ENCODE peak calls at places on chromosomes 3 and 15, in six cellular contexts. M is naive thymus-derived CD4-positive, alpha-beta T cell; R is stomach; T is ovary; H is mucosa of descending colon; Z is OCI-LY7. G is an unnamed sample.

GRCh38 chr3:155362808-155363689 is 69.6 kb upstream of the STRIT1 start:
- DNase-seq in T (no peak), M (no peak), Z (no peak), R (no peak), H (no peak), G (peak)

GRCh38 chr15:93477721-93478120 is 388.7 kb upstream of the RGMA start:
- DNase-seq in Z (no peak), M (no peak), R (no peak), T (no peak), H (no peak), G (no peak)

GRCh38 chr15:42736178-42736792 is 643 bp downstream of the CDAN1 start:
- DNase-seq in R (no peak), M (no peak), H (no peak), Z (peak), T (peak), G (no peak)

GRCh38 chr3:194134231-194134756 is 1.7 kb upstream of the HES1 start:
- DNase-seq in M (no peak), R (peak), Z (peak), T (no peak), H (peak), G (no peak)

GRCh38 chr3:42366550-42366949 is 43.9 kb downstream of the LYZL4 start:
- DNase-seq in Z (no peak), M (no peak), T (no peak), R (no peak), H (no peak), G (no peak)

GRCh38 chr3:155352900-155353490 is 59.5 kb upstream of the STRIT1 start:
- DNase-seq in T (no peak), H (no peak), R (no peak), M (no peak), Z (peak), G (peak)

GRCh38 chr3:99875573-99875924 is 57.9 kb downstream of the CMSS1 start:
- DNase-seq in Z (no peak), T (no peak), M (no peak), R (no peak), H (peak), G (no peak)

GRCh38 chr3:41148446-41148845 is 50.9 kb upstream of the CTNNB1 start:
- DNase-seq in T (no peak), M (no peak), Z (no peak), H (no peak), R (no peak), G (no peak)

GRCh38 chr15:92883643-92884458 is 16.3 kb upstream of the CHD2 start:
- DNase-seq in T (no peak), M (peak), Z (peak), R (no peak), H (no peak), G (no peak)

GRCh38 chr3:188338081-188338480 is 184.1 kb downstream of the LPP start:
- DNase-seq in R (no peak), H (no peak), T (no peak), Z (no peak), M (no peak), G (no peak)

GRCh38 chr3:158727499-158728377 is 4.5 kb downstream of the RARRES1 start:
- DNase-seq in Z (peak), T (peak), R (peak), H (peak), M (peak), G (peak)

GRCh38 chr3:108391917-108392585 is 95.7 kb downstream of the HHLA2 start:
- DNase-seq in M (no peak), R (no peak), T (no peak), H (no peak), Z (no peak), G (no peak)

GRCh38 chr3:128283429-128283828 is 130.1 kb downstream of the EEFSEC start:
- DNase-seq in Z (no peak), T (no peak), H (no peak), R (no peak), M (no peak), G (no peak)

GRCh38 chr15:50883903-50884302 is 24.6 kb upstream of the AP4E1 start:
- DNase-seq in H (no peak), Z (peak), T (no peak), M (no peak), R (no peak), G (no peak)

GRCh38 chr3:147760998-147761397 is 351.8 kb downstream of the ZIC1 start:
- DNase-seq in T (no peak), H (no peak), Z (no peak), R (no peak), M (no peak), G (no peak)

GRCh38 chr3:182045721-182046120 is 334.0 kb downstream of the SOX2 start:
- DNase-seq in M (no peak), R (no peak), Z (no peak), T (no peak), H (no peak), G (no peak)

GRCh38 chr3:134449277-134449676 is 36.5 kb downstream of the ANAPC13 start:
- DNase-seq in M (no peak), T (peak), H (peak), Z (peak), R (peak), G (no peak)

GRCh38 chr3:186442162-186442561 is 80.1 kb upstream of the DGKG start:
- DNase-seq in M (no peak), H (no peak), T (no peak), Z (no peak), R (peak), G (no peak)

GRCh38 chr3:144586382-144586781 is 614.8 kb downstream of the DIPK2A start:
- DNase-seq in R (no peak), Z (no peak), T (no peak), H (no peak), M (no peak), G (no peak)

GRCh38 chr3:179038216-179038898 is 33.3 kb downstream of the ZMAT3 start:
- DNase-seq in M (no peak), Z (no peak), H (no peak), T (no peak), R (no peak), G (no peak)

GRCh38 chr3:179035232-179035631 is 36.4 kb downstream of the ZMAT3 start:
- DNase-seq in R (no peak), Z (no peak), M (no peak), T (no peak), H (no peak), G (no peak)

GRCh38 chr3:179036226-179036625 is 35.4 kb downstream of the ZMAT3 start:
- DNase-seq in M (no peak), H (no peak), T (no peak), R (no peak), Z (no peak), G (no peak)

GRCh38 chr3:179036626-179037300 is 34.8 kb downstream of the ZMAT3 start:
- DNase-seq in T (no peak), R (no peak), H (no peak), M (no peak), Z (no peak), G (no peak)

DNA sequence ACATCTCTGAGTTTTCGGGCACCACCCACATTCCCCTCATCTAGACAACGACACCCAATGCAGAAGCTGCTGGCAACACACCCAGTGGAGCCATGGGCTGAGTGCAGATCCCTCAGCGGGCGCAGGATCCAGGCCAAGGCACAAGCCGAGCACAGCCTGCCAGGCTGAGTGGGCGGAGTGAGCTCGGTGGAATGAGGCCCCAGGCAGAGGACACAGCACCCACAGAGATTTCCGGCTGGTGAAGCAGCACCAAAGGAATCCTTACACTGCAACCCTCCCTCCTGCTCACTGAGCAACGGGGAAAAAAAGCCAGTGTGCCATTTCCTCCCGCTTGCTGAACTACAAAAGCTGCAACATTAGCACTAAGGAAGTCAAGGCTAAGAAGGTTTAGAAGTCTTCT is 34.2 kb downstream of the ZMAT3 start:
- DNase-seq in Z (no peak), T (no peak), R (no peak), M (peak), H (peak), G (no peak)
- H3K4me3 ChIP-seq in Z (no peak), T (no peak), R (no peak), M (peak), H (no peak), G (no peak)

DNA sequence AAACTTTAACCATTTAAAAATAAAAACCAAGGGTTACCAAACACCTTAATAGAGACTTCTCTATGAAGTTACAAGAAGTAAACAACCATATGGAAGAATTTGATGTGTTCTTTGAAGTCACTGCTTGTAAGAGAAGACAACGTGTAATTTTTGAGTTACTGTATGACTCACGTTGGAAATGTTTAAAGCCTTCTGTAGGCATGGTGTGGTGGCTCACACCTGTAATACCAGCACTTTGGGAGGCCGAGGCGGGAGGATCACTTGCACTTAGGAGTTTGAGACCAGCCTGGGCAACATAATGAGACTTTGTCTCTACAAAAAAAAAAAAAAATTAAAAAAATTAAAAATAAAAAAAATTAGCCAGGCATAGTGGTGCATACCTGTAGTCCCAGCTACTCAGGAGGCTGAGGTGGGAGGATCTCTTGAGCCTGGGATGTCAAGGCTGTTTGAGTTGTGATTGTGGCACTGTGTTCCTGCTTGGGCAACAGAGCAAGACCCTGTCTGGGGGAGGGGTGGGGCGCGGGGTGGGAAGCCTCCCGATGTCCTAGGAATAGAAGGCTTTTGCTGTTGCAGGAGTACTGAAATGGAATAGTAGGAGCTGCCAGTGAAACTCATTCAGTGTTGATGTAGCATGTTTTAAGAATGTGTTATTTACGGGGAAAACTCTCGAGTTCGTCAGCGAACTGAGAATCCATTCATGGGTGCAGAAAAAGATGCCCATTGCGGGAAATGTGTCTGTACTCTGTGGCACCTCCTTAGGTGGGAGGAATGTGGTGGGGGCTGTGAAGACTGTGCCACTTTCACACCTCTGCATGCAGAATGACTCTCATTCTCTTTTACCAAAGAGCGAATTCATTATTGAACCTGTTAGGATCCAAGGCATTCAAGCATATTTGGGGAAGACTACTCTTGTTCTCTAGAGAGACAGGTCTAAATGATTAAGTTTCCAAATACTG is 134.2 kb downstream of the FNDC3B start:
- DNase-seq in R (no peak), M (no peak), Z (no peak), T (no peak), H (no peak), G (no peak)
- H3K4me3 ChIP-seq in R (no peak), M (no peak), Z (no peak), T (no peak), H (no peak), G (no peak)

GRCh38 chr3:53158700-53159414 is 2.2 kb upstream of the PRKCD start:
- DNase-seq in Z (peak), M (no peak), T (no peak), R (no peak), H (no peak), G (no peak)

GRCh38 chr3:53160660-53161344 is at the start of gene PRKCD:
- DNase-seq in T (peak), R (peak), Z (peak), M (peak), H (peak), G (peak)

GRCh38 chr3:53161345-53161819 is 373 bp downstream of the PRKCD start:
- DNase-seq in M (no peak), R (no peak), T (no peak), H (no peak), Z (peak), G (peak)

GRCh38 chr3:53159415-53160135 is 1.4 kb upstream of the PRKCD start:
- DNase-seq in M (no peak), T (no peak), H (peak), Z (no peak), R (peak), G (peak)

DNA sequence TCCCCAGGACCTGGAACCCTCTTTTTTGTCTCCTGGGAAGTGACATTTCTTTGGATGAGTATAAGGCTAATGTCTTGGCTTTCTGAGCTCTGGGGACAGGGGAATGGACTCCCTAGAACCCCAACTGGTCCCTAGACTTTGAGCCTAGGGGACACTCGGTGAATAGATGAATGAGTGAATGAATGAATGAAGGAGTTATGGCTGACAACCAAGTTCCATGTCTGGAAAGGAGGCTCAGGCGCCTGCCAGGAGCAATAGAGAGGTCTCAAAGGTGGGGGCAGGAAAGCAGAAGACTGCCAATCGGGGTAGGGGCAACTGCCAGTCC is 712 bp upstream of the PRKCD start:
- DNase-seq in R (no peak), M (no peak), T (no peak), Z (no peak), H (no peak), G (no peak)
- H3K4me3 ChIP-seq in R (peak), M (peak), T (peak), Z (peak), H (peak), G (peak)

GRCh38 chr15:66587020-66587419 is 21.2 kb upstream of the LCTL start:
- DNase-seq in H (no peak), T (no peak), R (no peak), M (no peak), Z (no peak), G (no peak)
- H3K4me3 ChIP-seq in H (no peak), T (no peak), R (no peak), M (no peak), Z (no peak), G (no peak)

DNA sequence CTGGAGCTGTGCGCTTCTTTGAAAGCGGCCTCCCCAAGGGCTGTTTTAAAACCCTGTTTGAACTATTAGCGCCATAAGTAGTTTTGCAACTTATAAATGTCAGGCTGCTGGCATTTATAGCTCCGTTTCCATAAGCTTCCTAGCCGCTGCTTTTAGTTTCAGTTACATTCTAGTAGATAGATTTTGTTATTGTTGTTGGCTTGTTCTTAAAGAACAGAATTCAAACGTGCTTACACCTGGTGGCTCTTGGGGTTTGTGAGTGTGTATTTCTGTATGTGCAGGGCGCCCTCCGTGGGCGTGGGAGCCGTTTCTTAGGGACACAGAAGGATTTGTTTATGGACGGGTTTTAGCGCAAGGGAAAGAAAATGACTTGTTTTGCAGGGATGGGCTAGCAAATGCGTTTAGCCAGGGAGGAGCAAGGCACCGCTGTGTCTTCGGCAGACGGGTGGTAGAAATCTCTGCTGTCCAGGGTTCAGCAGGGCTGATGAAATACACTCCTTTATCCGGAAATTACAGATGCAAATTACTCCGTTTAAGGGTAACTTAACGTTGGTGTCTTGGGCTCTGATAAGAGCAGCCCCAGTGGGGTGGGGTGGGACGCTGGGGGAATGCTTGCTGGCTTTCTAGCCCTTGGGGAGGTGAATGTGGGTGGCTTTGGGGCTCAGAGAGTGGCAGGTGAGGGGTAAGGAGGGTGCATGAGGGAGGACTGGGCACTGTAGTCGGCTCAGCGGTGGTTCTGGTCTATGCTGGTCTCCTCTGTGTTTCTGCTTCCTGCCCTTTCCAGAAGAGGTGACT is 701 bp downstream of the SV2B start:
- DNase-seq in R (no peak), T (no peak), Z (no peak), M (no peak), H (no peak), G (no peak)
- H3K4me3 ChIP-seq in R (peak), T (peak), Z (peak), M (peak), H (no peak), G (no peak)

GRCh38 chr3:152272771-152273242 is 4.1 kb downstream of the MBNL1 start:
- DNase-seq in H (no peak), M (no peak), Z (no peak), R (no peak), T (no peak), G (peak)
- H3K4me3 ChIP-seq in H (no peak), M (peak), Z (peak), R (peak), T (no peak), G (no peak)

G was measured in HAP-1.